ENCODE peak calls at places on chromosome 10, in nine cellular contexts. M, R, H, U, B, N, S, V and D are unnamed samples.

GRCh38 chr10:100741386-100742066 is 3.9 kb upstream of the PAX2 start:
- DNase-seq in M (no peak), R (no peak), H (no peak), U (no peak), B (no peak), N (no peak), S (no peak), V (no peak), D (no peak)

GRCh38 chr10:110643670-110644597 is at the start of gene RBM20:
- DNase-seq in M (no peak), R (peak; percentile 41), H (peak; percentile 32), U (no peak), B (no peak), N (no peak), S (peak; percentile 31), V (peak; percentile 33), D (no peak)

GRCh38 chr10:97466755-97467154 is 20.8 kb downstream of the ZDHHC16 start:
- DNase-seq in M (no peak), R (no peak), H (no peak), U (no peak), B (no peak), N (no peak), S (peak; percentile 71), V (peak; percentile 61), D (no peak)

GRCh38 chr10:69088801-69089501 is 1.0 kb downstream of the SRGN start:
- DNase-seq in M (peak; percentile 37), R (peak; percentile 46), H (peak; percentile 63), U (no peak), B (no peak), N (no peak), S (peak; percentile 74), V (no peak), D (no peak)

GRCh38 chr10:88347597-88348304 is 235.4 kb downstream of the RNLS start:
- DNase-seq in M (no peak), R (no peak), H (no peak), U (no peak), B (no peak), N (no peak), S (no peak), V (no peak), D (no peak)

GRCh38 chr10:23534328-23534727 is 95.5 kb downstream of the OTUD1 start:
- DNase-seq in M (no peak), R (no peak), H (no peak), U (no peak), B (no peak), N (no peak), S (no peak), V (no peak), D (no peak)

GRCh38 chr10:48494611-48495010 is 110.3 kb downstream of the ARHGAP22 start:
- DNase-seq in M (no peak), R (no peak), H (no peak), U (no peak), B (no peak), N (no peak), S (no peak), V (no peak), D (no peak)

GRCh38 chr10:44259090-44259874 is 125.6 kb downstream of the CXCL12 start:
- DNase-seq in M (no peak), R (no peak), H (no peak), U (no peak), B (no peak), N (no peak), S (no peak), V (no peak), D (no peak)

GRCh38 chr10:109939253-109939961 is 16.1 kb upstream of the XPNPEP1 start:
- DNase-seq in M (no peak), R (no peak), H (no peak), U (no peak), B (no peak), N (no peak), S (no peak), V (no peak), D (no peak)

GRCh38 chr10:132659206-132660091 is 121.9 kb downstream of the INPP5A start:
- DNase-seq in M (no peak), R (no peak), H (no peak), U (no peak), B (no peak), N (no peak), S (no peak), V (no peak), D (no peak)

GRCh38 chr10:114714281-114714741 is 56.2 kb upstream of the ABLIM1 start:
- DNase-seq in M (no peak), R (no peak), H (no peak), U (peak; percentile 95), B (peak; percentile 86), N (no peak), S (peak; percentile 91), V (peak; percentile 77), D (no peak)

GRCh38 chr10:20040012-20040411 is 223.8 kb downstream of the PLXDC2 start:
- DNase-seq in M (no peak), R (no peak), H (no peak), U (no peak), B (no peak), N (no peak), S (no peak), V (peak; percentile 79), D (no peak)

GRCh38 chr10:17062493-17063487 is 66.8 kb downstream of the CUBN start:
- DNase-seq in M (no peak), R (no peak), H (no peak), U (peak; percentile 59), B (no peak), N (no peak), S (peak; percentile 92), V (peak; percentile 90), D (no peak)

GRCh38 chr10:35464805-35465456 is 128.6 kb downstream of the CCNY start:
- DNase-seq in M (no peak), R (no peak), H (no peak), U (no peak), B (no peak), N (no peak), S (no peak), V (no peak), D (no peak)

GRCh38 chr10:117373848-117374505 is 1.3 kb downstream of the PDZD8 start:
- DNase-seq in M (peak; percentile 5), R (peak; percentile 32), H (peak; percentile 37), U (no peak), B (no peak), N (no peak), S (peak; percentile 54), V (peak; percentile 44), D (peak; percentile 18)